ENCODE peak calls at places on chromosome 22, in eight cellular contexts. G is posterior cingulate gyrus; Q is activated naive CD8-positive, alpha-beta T cell treated with anti-CD3 and anti-CD28 coated beads, Interleukin-2, amount 50 U/mL, for 24 hours; D is PC-3; P is NCI-H2081; C is CD8-positive, alpha-beta T cell; I is pulmonary artery endothelial cell; K is prostate gland. B is an unnamed sample.

GRCh38 chr22:35039625-35040024 is 26.3 kb upstream of the ISX start:
- DNase-seq in G (no peak), I (no peak), P (no peak), K (no peak), Q (no peak), D (no peak), C (no peak), B (no peak)

GRCh38 chr22:48784701-48785503 is 1042.8 kb downstream of the BRD1 start:
- DNase-seq in C (peak), I (no peak), Q (no peak), G (no peak), D (no peak), K (no peak), P (no peak), B (no peak)

GRCh38 chr22:28977481-28977971 is 84.1 kb downstream of the C22orf31 start:
- DNase-seq in I (no peak), C (no peak), D (no peak), P (no peak), G (no peak), K (no peak), Q (no peak), B (no peak)

GRCh38 chr22:19984201-19984753 is 32.3 kb downstream of the ARVCF start:
- DNase-seq in P (no peak), K (no peak), C (no peak), I (no peak), G (no peak), Q (peak), D (peak), B (peak)

GRCh38 chr22:17412232-17412631 is 43.0 kb downstream of the CECR2 start:
- DNase-seq in K (no peak), D (no peak), I (no peak), P (no peak), C (no peak), G (no peak), Q (no peak), B (no peak)

GRCh38 chr22:29938285-29938693 is 55.3 kb downstream of the MTMR3 start:
- DNase-seq in Q (peak), D (no peak), I (no peak), G (no peak), K (no peak), C (no peak), P (no peak), B (no peak)

GRCh38 chr22:25828422-25828821 is 86.4 kb downstream of the MYO18B start:
- DNase-seq in C (no peak), K (no peak), Q (no peak), D (no peak), G (no peak), I (no peak), P (no peak), B (no peak)

GRCh38 chr22:30327864-30328345 is 1.2 kb upstream of the TBC1D10A start:
- DNase-seq in G (no peak), I (no peak), D (peak), P (no peak), Q (no peak), C (no peak), K (peak), B (no peak)

GRCh38 chr22:38138961-38139360 is 28.5 kb upstream of the BAIAP2L2 start:
- DNase-seq in D (no peak), P (no peak), C (no peak), K (no peak), Q (no peak), I (no peak), G (no peak), B (no peak)

GRCh38 chr22:45134313-45134712 is 29.4 kb upstream of the NUP50 start:
- DNase-seq in K (no peak), P (no peak), Q (no peak), G (no peak), C (no peak), I (no peak), D (no peak), B (no peak)

GRCh38 chr22:45376009-45376408 is 37.4 kb downstream of the SMC1B start:
- DNase-seq in D (no peak), C (no peak), I (no peak), G (no peak), P (no peak), Q (no peak), K (no peak), B (no peak)

GRCh38 chr22:31091106-31091975 is 10.2 kb downstream of the SMTN start:
- DNase-seq in D (no peak), I (no peak), C (no peak), Q (no peak), P (no peak), G (no peak), K (no peak), B (no peak)

GRCh38 chr22:28942801-28943500 is 59.6 kb downstream of the ZNRF3 start:
- DNase-seq in G (no peak), Q (no peak), K (no peak), I (no peak), P (no peak), D (no peak), C (no peak), B (no peak)

GRCh38 chr22:37657590-37658132 is 862 bp upstream of the PDXP start:
- DNase-seq in D (peak), C (no peak), G (no peak), K (no peak), P (no peak), I (no peak), Q (no peak), B (no peak)

GRCh38 chr22:45328822-45329535 is 19.2 kb downstream of the FAM118A start:
- DNase-seq in K (no peak), D (no peak), C (no peak), G (no peak), P (no peak), Q (no peak), I (no peak), B (no peak)

GRCh38 chr22:48520888-48521600 is 1306.6 kb downstream of the BRD1 start:
- DNase-seq in P (no peak), Q (no peak), I (no peak), G (no peak), C (no peak), D (no peak), K (no peak), B (no peak)